ENCODE peak calls at places on chromosome 21, in six cellular contexts. One of them, this sample, is unnamed.

GRCh38 chr21:39114871-39115658 is 68.2 kb downstream of the PSMG1 start:
- DNase-seq in GM23338: no peak
- DNase-seq in HCT116: no peak
- DNase-seq in sigmoid colon: no peak
- DNase-seq in K562: peak
- DNase-seq in stomach: no peak
- DNase-seq in this sample: no peak

GRCh38 chr21:46322351-46323226 is 1.1 kb downstream of the C21orf58 start:
- DNase-seq in HCT116: no peak
- DNase-seq in GM23338: peak
- DNase-seq in sigmoid colon: no peak
- DNase-seq in K562: no peak
- DNase-seq in stomach: no peak
- DNase-seq in this sample: peak

GRCh38 chr21:45747802-45748445 is 104.4 kb downstream of the PCBP3 start:
- DNase-seq in HCT116: peak
- DNase-seq in GM23338: peak
- DNase-seq in sigmoid colon: no peak
- DNase-seq in K562: no peak
- DNase-seq in stomach: no peak
- DNase-seq in this sample: no peak

GRCh38 chr21:25565272-25566199 is 41.7 kb downstream of the MRPL39 start:
- DNase-seq in stomach: no peak
- DNase-seq in GM23338: no peak
- DNase-seq in K562: no peak
- DNase-seq in sigmoid colon: no peak
- DNase-seq in HCT116: no peak
- DNase-seq in this sample: no peak

GRCh38 chr21:36691539-36692124 is 7.3 kb upstream of the SIM2 start:
- DNase-seq in K562: no peak
- DNase-seq in GM23338: peak
- DNase-seq in stomach: no peak
- DNase-seq in sigmoid colon: no peak
- DNase-seq in HCT116: no peak
- DNase-seq in this sample: no peak

GRCh38 chr21:45405819-45406762 is 1.1 kb downstream of the COL18A1 start:
- DNase-seq in K562: no peak
- DNase-seq in stomach: no peak
- DNase-seq in sigmoid colon: peak
- DNase-seq in GM23338: peak
- DNase-seq in HCT116: no peak
- DNase-seq in this sample: no peak

GRCh38 chr21:32494946-32495703 is 82.6 kb downstream of the EVA1C start:
- DNase-seq in K562: peak
- DNase-seq in sigmoid colon: peak
- DNase-seq in HCT116: no peak
- DNase-seq in stomach: no peak
- DNase-seq in GM23338: peak
- DNase-seq in this sample: no peak

GRCh38 chr21:40768056-40768455 is 78.9 kb downstream of the DSCAM start:
- DNase-seq in HCT116: no peak
- DNase-seq in GM23338: no peak
- DNase-seq in stomach: no peak
- DNase-seq in K562: no peak
- DNase-seq in sigmoid colon: no peak
- DNase-seq in this sample: no peak

GRCh38 chr21:45432575-45433255 is 27.8 kb downstream of the COL18A1 start:
- DNase-seq in HCT116: no peak
- DNase-seq in stomach: no peak
- DNase-seq in K562: no peak
- DNase-seq in GM23338: no peak
- DNase-seq in sigmoid colon: no peak
- DNase-seq in this sample: no peak

GRCh38 chr21:46295177-46295711 is 9.1 kb downstream of the YBEY start:
- DNase-seq in GM23338: peak
- DNase-seq in K562: no peak
- DNase-seq in sigmoid colon: no peak
- DNase-seq in HCT116: no peak
- DNase-seq in stomach: no peak
- DNase-seq in this sample: no peak

GRCh38 chr21:44946254-44947041 is 6.6 kb downstream of the SLX9 start:
- DNase-seq in HCT116: no peak
- DNase-seq in GM23338: no peak
- DNase-seq in K562: no peak
- DNase-seq in sigmoid colon: peak
- DNase-seq in stomach: no peak
- DNase-seq in this sample: no peak

GRCh38 chr21:27070881-27071670 is 104.2 kb upstream of the ADAMTS5 start:
- DNase-seq in K562: no peak
- DNase-seq in GM23338: no peak
- DNase-seq in sigmoid colon: no peak
- DNase-seq in HCT116: no peak
- DNase-seq in stomach: no peak
- DNase-seq in this sample: no peak

GRCh38 chr21:43611598-43612369 is 47.5 kb downstream of the HSF2BP start:
- DNase-seq in sigmoid colon: peak
- DNase-seq in stomach: peak
- DNase-seq in HCT116: peak
- DNase-seq in K562: peak
- DNase-seq in GM23338: peak
- DNase-seq in this sample: peak

GRCh38 chr21:17709266-17709611 is 96.5 kb upstream of the BTG3 start:
- DNase-seq in GM23338: no peak
- DNase-seq in HCT116: no peak
- DNase-seq in sigmoid colon: no peak
- DNase-seq in K562: no peak
- DNase-seq in stomach: no peak
- DNase-seq in this sample: no peak

GRCh38 chr21:17461582-17461981 is 51.3 kb upstream of the CXADR start:
- DNase-seq in stomach: no peak
- DNase-seq in sigmoid colon: no peak
- DNase-seq in K562: no peak
- DNase-seq in HCT116: no peak
- DNase-seq in GM23338: no peak
- DNase-seq in this sample: no peak

GRCh38 chr21:45515241-45516061 is 26.8 kb downstream of the SLC19A1 start:
- DNase-seq in GM23338: peak
- DNase-seq in HCT116: no peak
- DNase-seq in sigmoid colon: peak
- DNase-seq in stomach: no peak
- DNase-seq in K562: no peak
- DNase-seq in this sample: no peak

GRCh38 chr21:14488805-14489204 is 57.3 kb downstream of the SAMSN1 start:
- DNase-seq in sigmoid colon: no peak
- DNase-seq in stomach: no peak
- DNase-seq in GM23338: no peak
- DNase-seq in K562: no peak
- DNase-seq in HCT116: no peak
- DNase-seq in this sample: no peak
- TF ChIP-seq POLR2AphosphoS5 in sigmoid colon: no peak
- TF ChIP-seq POLR2AphosphoS5 in stomach: no peak
- TF ChIP-seq POLR2AphosphoS5 in GM23338: no peak
- TF ChIP-seq POLR2AphosphoS5 in K562: no peak
- TF ChIP-seq POLR2AphosphoS5 in HCT116: no peak
- TF ChIP-seq POLR2AphosphoS5 in this sample: no peak

GRCh38 chr21:37915941-37916794 is at the start of gene KCNJ6:
- DNase-seq in stomach: peak
- DNase-seq in HCT116: no peak
- DNase-seq in sigmoid colon: no peak
- DNase-seq in GM23338: peak
- DNase-seq in K562: peak
- DNase-seq in this sample: peak
- H3K4me3 ChIP-seq in stomach: peak
- H3K4me3 ChIP-seq in HCT116: no peak
- H3K4me3 ChIP-seq in sigmoid colon: no peak
- H3K4me3 ChIP-seq in GM23338: peak
- H3K4me3 ChIP-seq in K562: no peak
- H3K4me3 ChIP-seq in this sample: no peak

DNA sequence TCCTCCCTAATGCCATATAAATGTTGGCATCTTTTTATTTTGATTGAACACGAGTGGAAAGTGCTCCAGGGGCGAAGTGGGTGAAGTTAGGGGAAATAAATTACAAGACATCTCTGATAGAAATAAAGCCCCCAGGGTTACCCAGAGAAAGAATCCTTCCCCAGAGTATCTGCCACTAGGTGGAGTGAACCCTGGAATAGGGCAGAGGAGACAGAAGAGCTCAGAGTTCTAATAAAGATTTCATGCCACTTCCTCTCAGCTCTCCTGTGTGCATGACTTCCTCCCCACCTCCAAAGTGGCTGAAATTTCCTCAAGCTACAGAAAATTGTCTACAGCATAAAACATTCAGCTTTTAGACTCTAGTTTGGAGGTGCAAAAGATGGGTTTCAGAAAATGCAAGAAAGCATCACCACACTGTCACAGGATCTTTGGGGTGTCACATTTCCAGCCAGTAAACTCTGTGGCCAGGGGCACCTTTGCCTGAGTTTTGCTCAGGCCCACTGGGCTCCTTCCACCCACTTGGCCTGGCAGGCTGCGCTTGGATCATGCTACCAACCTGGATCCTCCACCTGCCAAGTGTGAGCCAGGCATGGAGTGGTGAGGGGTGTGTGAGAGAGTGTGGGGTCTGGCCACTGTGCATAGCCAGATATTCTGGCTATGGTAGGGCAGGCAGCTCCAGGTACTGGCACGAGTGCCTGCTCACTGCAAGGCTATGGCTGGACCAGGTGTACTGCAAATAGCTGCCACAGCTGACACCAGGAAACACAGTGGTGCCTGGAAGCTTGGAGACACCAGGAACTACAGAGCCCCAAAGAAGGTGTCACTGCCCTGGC is 208.8 kb upstream of the USP25 start:
- DNase-seq in sigmoid colon: no peak
- DNase-seq in stomach: no peak
- DNase-seq in HCT116: no peak
- DNase-seq in GM23338: peak
- DNase-seq in K562: no peak
- DNase-seq in this sample: no peak
- TF ChIP-seq CTCF in sigmoid colon: no peak
- TF ChIP-seq CTCF in stomach: no peak
- TF ChIP-seq CTCF in HCT116: no peak
- TF ChIP-seq CTCF in GM23338: peak
- TF ChIP-seq CTCF in K562: no peak
- TF ChIP-seq CTCF in this sample: no peak

DNA sequence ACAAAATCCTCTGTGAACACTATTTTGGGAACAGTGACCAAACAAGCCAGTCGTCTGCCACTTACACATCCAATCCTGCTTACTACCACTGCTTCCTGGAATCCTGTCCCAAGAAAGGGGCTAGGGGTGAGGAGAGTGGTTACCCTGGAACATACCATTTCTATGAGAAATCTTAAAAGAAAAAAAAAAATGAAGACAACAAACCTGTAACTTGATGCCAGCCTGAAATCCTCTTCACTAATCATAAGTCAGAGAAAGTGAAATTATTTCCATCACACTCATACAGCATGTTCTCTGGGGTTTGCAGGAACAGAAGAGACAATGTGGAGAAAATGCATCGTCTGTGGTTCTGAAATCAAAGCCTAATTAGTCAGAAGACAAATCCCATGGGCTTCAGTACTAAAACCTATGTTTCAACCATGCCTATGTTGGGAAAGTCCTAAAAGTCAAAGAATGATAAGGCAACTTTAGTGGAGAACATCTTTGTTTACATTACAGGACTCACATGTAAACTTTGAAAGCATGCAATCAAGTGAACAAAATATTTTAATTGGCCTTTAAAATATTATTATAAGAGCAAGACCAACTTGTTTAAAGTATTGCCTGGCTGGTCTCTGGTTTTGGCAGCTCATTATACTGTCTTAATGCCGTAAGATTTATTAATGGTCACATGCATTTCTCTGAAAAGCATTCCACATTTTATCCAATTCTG is 220.7 kb downstream of the LTN1 start:
- DNase-seq in sigmoid colon: no peak
- DNase-seq in K562: no peak
- DNase-seq in stomach: no peak
- DNase-seq in GM23338: no peak
- DNase-seq in HCT116: no peak
- DNase-seq in this sample: no peak
- TF ChIP-seq POLR2AphosphoS5 in sigmoid colon: peak
- TF ChIP-seq POLR2AphosphoS5 in K562: no peak
- TF ChIP-seq POLR2AphosphoS5 in stomach: no peak
- TF ChIP-seq POLR2AphosphoS5 in GM23338: no peak
- TF ChIP-seq POLR2AphosphoS5 in HCT116: no peak
- TF ChIP-seq POLR2AphosphoS5 in this sample: no peak

DNA sequence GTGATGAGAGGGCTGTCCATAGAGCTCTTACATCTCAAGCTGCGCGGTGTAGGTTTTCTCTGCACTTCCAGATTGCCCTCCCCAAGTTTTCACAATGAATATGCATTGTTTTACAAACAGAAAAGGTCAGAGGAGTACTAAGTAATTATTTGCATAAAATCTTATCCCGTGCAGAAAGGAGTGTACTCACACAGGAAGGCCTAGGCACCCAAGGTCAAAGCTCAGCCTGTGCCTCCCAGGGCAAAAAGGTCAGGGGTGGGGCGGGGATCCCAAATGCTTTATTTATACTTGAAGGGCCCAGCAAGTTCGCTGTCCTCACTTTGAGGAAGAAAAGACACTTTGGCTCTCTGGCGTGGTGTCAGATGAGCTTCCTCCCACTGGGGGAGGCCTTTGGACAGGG is 10.3 kb upstream of the KCNE1 start:
- DNase-seq in GM23338: no peak
- DNase-seq in stomach: no peak
- DNase-seq in K562: no peak
- DNase-seq in sigmoid colon: no peak
- DNase-seq in HCT116: no peak
- DNase-seq in this sample: no peak
- H3K4me3 ChIP-seq in GM23338: no peak
- H3K4me3 ChIP-seq in stomach: peak
- H3K4me3 ChIP-seq in K562: no peak
- H3K4me3 ChIP-seq in sigmoid colon: no peak
- H3K4me3 ChIP-seq in HCT116: no peak
- H3K4me3 ChIP-seq in this sample: no peak

DNA sequence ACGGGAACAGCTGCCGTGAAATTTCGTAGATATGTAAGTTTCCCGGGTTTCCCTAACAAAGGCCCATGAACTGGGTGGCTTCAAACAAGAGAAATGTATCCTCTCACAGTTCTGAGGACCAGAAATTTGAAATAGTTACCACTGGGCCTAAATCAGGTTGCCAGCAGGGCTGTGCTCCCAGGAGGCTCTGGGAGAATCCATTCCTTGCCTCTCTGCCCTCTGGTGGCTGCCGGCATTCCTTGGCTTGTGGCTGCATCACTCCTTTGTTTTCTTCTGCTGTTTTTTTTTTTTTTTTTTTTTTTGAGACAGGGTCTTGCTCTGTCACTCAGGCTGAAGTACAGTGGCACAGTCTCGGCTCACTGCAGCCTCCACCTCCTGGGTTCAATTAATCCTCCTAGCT is 23.7 kb downstream of the UMODL1 start:
- DNase-seq in K562: no peak
- DNase-seq in stomach: no peak
- DNase-seq in HCT116: no peak
- DNase-seq in sigmoid colon: no peak
- DNase-seq in GM23338: no peak
- DNase-seq in this sample: no peak
- TF ChIP-seq CTCF in K562: peak
- TF ChIP-seq CTCF in stomach: no peak
- TF ChIP-seq CTCF in HCT116: no peak
- TF ChIP-seq CTCF in sigmoid colon: no peak
- TF ChIP-seq CTCF in GM23338: no peak
- TF ChIP-seq CTCF in this sample: no peak

GRCh38 chr21:34812510-34813265 is 143.9 kb downstream of the CLIC6 start:
- DNase-seq in K562: no peak
- DNase-seq in GM23338: no peak
- DNase-seq in sigmoid colon: no peak
- DNase-seq in HCT116: no peak
- DNase-seq in stomach: no peak
- DNase-seq in this sample: no peak
- TF ChIP-seq POLR2AphosphoS5 in K562: no peak
- TF ChIP-seq POLR2AphosphoS5 in GM23338: no peak
- TF ChIP-seq POLR2AphosphoS5 in sigmoid colon: no peak
- TF ChIP-seq POLR2AphosphoS5 in HCT116: no peak
- TF ChIP-seq POLR2AphosphoS5 in stomach: no peak
- TF ChIP-seq POLR2AphosphoS5 in this sample: no peak

This sample was measured in HL-60.